ENCODE peak calls at places on chromosome 22, in four cellular contexts. One of them, this sample, is unnamed.

GRCh38 chr22:31891366-31892079 is 52.8 kb upstream of the YWHAH start:
- DNase-seq in activated T-helper 9 cell treated with anti-CD3 and anti-CD28 coated beads, Interleukin-2, amount 50 U/mL, for 16 hours: no peak
- DNase-seq in adrenal gland: no peak
- DNase-seq in stimulated activated CD4-positive, alpha-beta T cell treated with anti-CD3 and anti-CD28 coated beads, Interleukin-1b, Interleukin-23, amount 100 ng/mL, for 48 hours: no peak
- DNase-seq in this sample: no peak

GRCh38 chr22:40235418-40235817 is 57.7 kb downstream of the TNRC6B start:
- DNase-seq in activated T-helper 9 cell treated with anti-CD3 and anti-CD28 coated beads, Interleukin-2, amount 50 U/mL, for 16 hours: no peak
- DNase-seq in stimulated activated CD4-positive, alpha-beta T cell treated with anti-CD3 and anti-CD28 coated beads, Interleukin-1b, Interleukin-23, amount 100 ng/mL, for 48 hours: no peak
- DNase-seq in adrenal gland: no peak
- DNase-seq in this sample: no peak

GRCh38 chr22:19385221-19385906 is 46.2 kb downstream of the HIRA start:
- DNase-seq in adrenal gland: no peak
- DNase-seq in activated T-helper 9 cell treated with anti-CD3 and anti-CD28 coated beads, Interleukin-2, amount 50 U/mL, for 16 hours: no peak
- DNase-seq in stimulated activated CD4-positive, alpha-beta T cell treated with anti-CD3 and anti-CD28 coated beads, Interleukin-1b, Interleukin-23, amount 100 ng/mL, for 48 hours: no peak
- DNase-seq in this sample: no peak

GRCh38 chr22:19358703-19359553 is 67.4 kb upstream of the CLTCL1 start:
- DNase-seq in stimulated activated CD4-positive, alpha-beta T cell treated with anti-CD3 and anti-CD28 coated beads, Interleukin-1b, Interleukin-23, amount 100 ng/mL, for 48 hours: no peak
- DNase-seq in adrenal gland: no peak
- DNase-seq in activated T-helper 9 cell treated with anti-CD3 and anti-CD28 coated beads, Interleukin-2, amount 50 U/mL, for 16 hours: no peak
- DNase-seq in this sample: no peak

GRCh38 chr22:33202455-33202854 is 144.3 kb upstream of the SYN3 start:
- DNase-seq in adrenal gland: no peak
- DNase-seq in stimulated activated CD4-positive, alpha-beta T cell treated with anti-CD3 and anti-CD28 coated beads, Interleukin-1b, Interleukin-23, amount 100 ng/mL, for 48 hours: no peak
- DNase-seq in activated T-helper 9 cell treated with anti-CD3 and anti-CD28 coated beads, Interleukin-2, amount 50 U/mL, for 16 hours: no peak
- DNase-seq in this sample: no peak

GRCh38 chr22:35400335-35400680 is 368 bp downstream of the MCM5 start:
- DNase-seq in stimulated activated CD4-positive, alpha-beta T cell treated with anti-CD3 and anti-CD28 coated beads, Interleukin-1b, Interleukin-23, amount 100 ng/mL, for 48 hours: peak; percentile 35
- DNase-seq in activated T-helper 9 cell treated with anti-CD3 and anti-CD28 coated beads, Interleukin-2, amount 50 U/mL, for 16 hours: no peak
- DNase-seq in adrenal gland: no peak
- DNase-seq in this sample: no peak

GRCh38 chr22:23500508-23501208 is 79.4 kb downstream of the IGLL1 start:
- DNase-seq in activated T-helper 9 cell treated with anti-CD3 and anti-CD28 coated beads, Interleukin-2, amount 50 U/mL, for 16 hours: no peak
- DNase-seq in stimulated activated CD4-positive, alpha-beta T cell treated with anti-CD3 and anti-CD28 coated beads, Interleukin-1b, Interleukin-23, amount 100 ng/mL, for 48 hours: no peak
- DNase-seq in adrenal gland: no peak
- DNase-seq in this sample: no peak

GRCh38 chr22:39943366-39943765 is 16.8 kb upstream of the TMA7B start:
- DNase-seq in stimulated activated CD4-positive, alpha-beta T cell treated with anti-CD3 and anti-CD28 coated beads, Interleukin-1b, Interleukin-23, amount 100 ng/mL, for 48 hours: no peak
- DNase-seq in adrenal gland: no peak
- DNase-seq in activated T-helper 9 cell treated with anti-CD3 and anti-CD28 coated beads, Interleukin-2, amount 50 U/mL, for 16 hours: no peak
- DNase-seq in this sample: no peak

GRCh38 chr22:27487600-27488450 is 313.7 kb downstream of the MN1 start:
- DNase-seq in adrenal gland: no peak
- DNase-seq in activated T-helper 9 cell treated with anti-CD3 and anti-CD28 coated beads, Interleukin-2, amount 50 U/mL, for 16 hours: no peak
- DNase-seq in stimulated activated CD4-positive, alpha-beta T cell treated with anti-CD3 and anti-CD28 coated beads, Interleukin-1b, Interleukin-23, amount 100 ng/mL, for 48 hours: no peak
- DNase-seq in this sample: no peak

GRCh38 chr22:45096256-45096907 is 67.3 kb upstream of the NUP50 start:
- DNase-seq in stimulated activated CD4-positive, alpha-beta T cell treated with anti-CD3 and anti-CD28 coated beads, Interleukin-1b, Interleukin-23, amount 100 ng/mL, for 48 hours: peak; percentile 51
- DNase-seq in activated T-helper 9 cell treated with anti-CD3 and anti-CD28 coated beads, Interleukin-2, amount 50 U/mL, for 16 hours: peak; percentile 6
- DNase-seq in adrenal gland: peak; percentile 66
- DNase-seq in this sample: no peak

GRCh38 chr22:17366830-17367229 is 2.4 kb upstream of the CECR2 start:
- DNase-seq in stimulated activated CD4-positive, alpha-beta T cell treated with anti-CD3 and anti-CD28 coated beads, Interleukin-1b, Interleukin-23, amount 100 ng/mL, for 48 hours: peak; percentile 27
- DNase-seq in activated T-helper 9 cell treated with anti-CD3 and anti-CD28 coated beads, Interleukin-2, amount 50 U/mL, for 16 hours: no peak
- DNase-seq in adrenal gland: no peak
- DNase-seq in this sample: no peak

GRCh38 chr22:20155330-20156041 is 4.6 kb upstream of the CCDC188 start:
- DNase-seq in adrenal gland: peak; percentile 61
- DNase-seq in activated T-helper 9 cell treated with anti-CD3 and anti-CD28 coated beads, Interleukin-2, amount 50 U/mL, for 16 hours: no peak
- DNase-seq in stimulated activated CD4-positive, alpha-beta T cell treated with anti-CD3 and anti-CD28 coated beads, Interleukin-1b, Interleukin-23, amount 100 ng/mL, for 48 hours: no peak
- DNase-seq in this sample: no peak

GRCh38 chr22:45242778-45243191 is 2.1 kb upstream of the KIAA0930 start:
- DNase-seq in stimulated activated CD4-positive, alpha-beta T cell treated with anti-CD3 and anti-CD28 coated beads, Interleukin-1b, Interleukin-23, amount 100 ng/mL, for 48 hours: no peak
- DNase-seq in adrenal gland: no peak
- DNase-seq in activated T-helper 9 cell treated with anti-CD3 and anti-CD28 coated beads, Interleukin-2, amount 50 U/mL, for 16 hours: no peak
- DNase-seq in this sample: no peak

GRCh38 chr22:37609240-37610152 is 862 bp downstream of the GGA1 start:
- DNase-seq in adrenal gland: peak; percentile 39
- DNase-seq in activated T-helper 9 cell treated with anti-CD3 and anti-CD28 coated beads, Interleukin-2, amount 50 U/mL, for 16 hours: no peak
- DNase-seq in stimulated activated CD4-positive, alpha-beta T cell treated with anti-CD3 and anti-CD28 coated beads, Interleukin-1b, Interleukin-23, amount 100 ng/mL, for 48 hours: no peak
- DNase-seq in this sample: no peak

This sample was measured in central memory CD8-positive, alpha-beta T cell.